ENCODE peak calls at places on chromosome 22, in five cellular contexts. One of them, this sample, is unnamed.

GRCh38 chr22:44550666-44551491 is 52.8 kb upstream of the RTL6 start:
- DNase-seq in right cardiac atrium: peak
- DNase-seq in NCI-H460: peak
- DNase-seq in activated naive CD8-positive, alpha-beta T cell treated with anti-CD3 and anti-CD28 coated beads for 36 hours: peak
- DNase-seq in kidney tubule cell: peak
- DNase-seq in this sample: peak

GRCh38 chr22:21026783-21027692 is 5.3 kb downstream of the SLC7A4 start:
- DNase-seq in right cardiac atrium: peak
- DNase-seq in NCI-H460: no peak
- DNase-seq in activated naive CD8-positive, alpha-beta T cell treated with anti-CD3 and anti-CD28 coated beads for 36 hours: no peak
- DNase-seq in kidney tubule cell: no peak
- DNase-seq in this sample: peak

GRCh38 chr22:48277868-48278581 is 1515.6 kb downstream of the TBC1D22A start:
- DNase-seq in right cardiac atrium: no peak
- DNase-seq in NCI-H460: no peak
- DNase-seq in activated naive CD8-positive, alpha-beta T cell treated with anti-CD3 and anti-CD28 coated beads for 36 hours: no peak
- DNase-seq in kidney tubule cell: no peak
- DNase-seq in this sample: no peak

GRCh38 chr22:24060375-24060788 is 49.3 kb downstream of the CABIN1 start:
- DNase-seq in right cardiac atrium: no peak
- DNase-seq in NCI-H460: no peak
- DNase-seq in activated naive CD8-positive, alpha-beta T cell treated with anti-CD3 and anti-CD28 coated beads for 36 hours: no peak
- DNase-seq in kidney tubule cell: peak
- DNase-seq in this sample: peak

GRCh38 chr22:32103648-32104326 is 55.3 kb downstream of the C22orf42 start:
- DNase-seq in right cardiac atrium: no peak
- DNase-seq in NCI-H460: no peak
- DNase-seq in activated naive CD8-positive, alpha-beta T cell treated with anti-CD3 and anti-CD28 coated beads for 36 hours: no peak
- DNase-seq in kidney tubule cell: peak
- DNase-seq in this sample: no peak

GRCh38 chr22:50620861-50621490 is 7.0 kb downstream of the ARSA start:
- DNase-seq in right cardiac atrium: no peak
- DNase-seq in NCI-H460: no peak
- DNase-seq in activated naive CD8-positive, alpha-beta T cell treated with anti-CD3 and anti-CD28 coated beads for 36 hours: peak
- DNase-seq in kidney tubule cell: no peak
- DNase-seq in this sample: no peak

GRCh38 chr22:35777335-35777975 is 59.8 kb downstream of the APOL5 start:
- DNase-seq in right cardiac atrium: no peak
- DNase-seq in NCI-H460: no peak
- DNase-seq in activated naive CD8-positive, alpha-beta T cell treated with anti-CD3 and anti-CD28 coated beads for 36 hours: no peak
- DNase-seq in kidney tubule cell: peak
- DNase-seq in this sample: peak

GRCh38 chr22:24441406-24442351 is 14.3 kb downstream of the ADORA2A start:
- DNase-seq in right cardiac atrium: no peak
- DNase-seq in NCI-H460: no peak
- DNase-seq in activated naive CD8-positive, alpha-beta T cell treated with anti-CD3 and anti-CD28 coated beads for 36 hours: no peak
- DNase-seq in kidney tubule cell: no peak
- DNase-seq in this sample: peak

GRCh38 chr22:44358723-44359440 is 46.1 kb upstream of the SHISAL1 start:
- DNase-seq in right cardiac atrium: peak
- DNase-seq in NCI-H460: no peak
- DNase-seq in activated naive CD8-positive, alpha-beta T cell treated with anti-CD3 and anti-CD28 coated beads for 36 hours: no peak
- DNase-seq in kidney tubule cell: no peak
- DNase-seq in this sample: no peak

GRCh38 chr22:19063581-19064353 is 58.4 kb downstream of the DGCR2 start:
- DNase-seq in right cardiac atrium: no peak
- DNase-seq in NCI-H460: no peak
- DNase-seq in activated naive CD8-positive, alpha-beta T cell treated with anti-CD3 and anti-CD28 coated beads for 36 hours: no peak
- DNase-seq in kidney tubule cell: no peak
- DNase-seq in this sample: no peak

GRCh38 chr22:41369089-41369745 is 12.5 kb upstream of the TEF start:
- DNase-seq in right cardiac atrium: no peak
- DNase-seq in NCI-H460: no peak
- DNase-seq in activated naive CD8-positive, alpha-beta T cell treated with anti-CD3 and anti-CD28 coated beads for 36 hours: no peak
- DNase-seq in kidney tubule cell: no peak
- DNase-seq in this sample: no peak

GRCh38 chr22:47320560-47320959 is 558.1 kb downstream of the TBC1D22A start:
- DNase-seq in right cardiac atrium: no peak
- DNase-seq in NCI-H460: no peak
- DNase-seq in activated naive CD8-positive, alpha-beta T cell treated with anti-CD3 and anti-CD28 coated beads for 36 hours: no peak
- DNase-seq in kidney tubule cell: no peak
- DNase-seq in this sample: no peak

GRCh38 chr22:36470162-36470993 is 11.1 kb downstream of the TXN2 start:
- DNase-seq in right cardiac atrium: peak
- DNase-seq in NCI-H460: peak
- DNase-seq in activated naive CD8-positive, alpha-beta T cell treated with anti-CD3 and anti-CD28 coated beads for 36 hours: peak
- DNase-seq in kidney tubule cell: peak
- DNase-seq in this sample: peak

GRCh38 chr22:35460678-35461077 is 60.7 kb downstream of the MCM5 start:
- DNase-seq in right cardiac atrium: no peak
- DNase-seq in NCI-H460: no peak
- DNase-seq in activated naive CD8-positive, alpha-beta T cell treated with anti-CD3 and anti-CD28 coated beads for 36 hours: no peak
- DNase-seq in kidney tubule cell: no peak
- DNase-seq in this sample: no peak

GRCh38 chr22:39123811-39124668 is 27.0 kb downstream of the APOBEC3H start:
- DNase-seq in right cardiac atrium: peak
- DNase-seq in NCI-H460: no peak
- DNase-seq in activated naive CD8-positive, alpha-beta T cell treated with anti-CD3 and anti-CD28 coated beads for 36 hours: no peak
- DNase-seq in kidney tubule cell: no peak
- DNase-seq in this sample: no peak

GRCh38 chr22:35045451-35045850 is 20.5 kb upstream of the ISX start:
- DNase-seq in right cardiac atrium: no peak
- DNase-seq in NCI-H460: no peak
- DNase-seq in activated naive CD8-positive, alpha-beta T cell treated with anti-CD3 and anti-CD28 coated beads for 36 hours: no peak
- DNase-seq in kidney tubule cell: no peak
- DNase-seq in this sample: no peak

This sample was measured in M059J.